ENCODE peak calls at places on chromosome 6, in seven cellular contexts. F is H1, T is K562, S is GM12892, B is SK-N-SH, K is HepG2, N is GM12878. X is an unnamed sample.

GRCh38 chr6:109961666-109962065 is 16.4 kb upstream of the GPR6 start:
- DNase-seq in F (no peak), T (no peak), S (no peak), B (no peak), K (no peak), N (no peak), X (no peak)

GRCh38 chr6:4313044-4313686 is 177.8 kb upstream of the ECI2 start:
- DNase-seq in F (no peak), T (no peak), S (no peak), B (no peak), K (no peak), N (no peak), X (no peak)

GRCh38 chr6:55825402-55826051 is 49.9 kb downstream of the BMP5 start:
- DNase-seq in F (no peak), T (no peak), S (no peak), B (no peak), K (no peak), N (no peak), X (no peak)

GRCh38 chr6:106883808-106884262 is 90.7 kb downstream of the CD24 start:
- DNase-seq in F (no peak), T (no peak), S (no peak), B (peak), K (peak), N (no peak), X (no peak)

GRCh38 chr6:90179190-90180169 is 117.2 kb downstream of the BACH2 start:
- DNase-seq in F (no peak), T (no peak), S (no peak), B (no peak), K (no peak), N (no peak), X (no peak)

GRCh38 chr6:148347076-148348054 is 4.7 kb downstream of the SASH1 start:
- DNase-seq in F (no peak), T (no peak), S (no peak), B (no peak), K (no peak), N (no peak), X (no peak)

GRCh38 chr6:104613416-104614001 is 246.2 kb downstream of the HACE1 start:
- DNase-seq in F (no peak), T (no peak), S (no peak), B (no peak), K (peak), N (no peak), X (no peak)

GRCh38 chr6:168956884-168957730 is 296.5 kb downstream of the THBS2 start:
- DNase-seq in F (peak), T (peak), S (no peak), B (peak), K (peak), N (no peak), X (peak)

GRCh38 chr6:109440325-109441068 is at the start of the genes PPIL6 and SMPD2:
- DNase-seq in F (peak), T (peak), S (peak), B (peak), K (peak), N (no peak), X (peak)

GRCh38 chr6:37021356-37022129 is 16.1 kb downstream of the FGD2 start:
- DNase-seq in F (no peak), T (no peak), S (no peak), B (no peak), K (peak), N (no peak), X (no peak)

GRCh38 chr6:30726506-30727413 is 6.6 kb downstream of the TUBB start:
- DNase-seq in F (no peak), T (no peak), S (no peak), B (no peak), K (no peak), N (no peak), X (no peak)

GRCh38 chr6:136628996-136629395 is 78.8 kb upstream of the MAP7 start:
- DNase-seq in F (no peak), T (no peak), S (no peak), B (no peak), K (no peak), N (no peak), X (no peak)

GRCh38 chr6:90982581-90982980 is 395.7 kb upstream of the MAP3K7 start:
- DNase-seq in F (no peak), T (no peak), S (no peak), B (no peak), K (no peak), N (no peak), X (no peak)

GRCh38 chr6:129852257-129852858 is 8.8 kb downstream of the TMEM244 start:
- DNase-seq in F (no peak), T (peak), S (no peak), B (no peak), K (peak), N (no peak), X (no peak)

GRCh38 chr6:105896821-105897095 is 189.4 kb upstream of the PRDM1 start:
- DNase-seq in F (no peak), T (peak), S (no peak), B (no peak), K (peak), N (no peak), X (no peak)

GRCh38 chr6:22149081-22149480 is 147.8 kb downstream of the PRL start:
- DNase-seq in F (no peak), T (no peak), S (no peak), B (peak), K (no peak), N (no peak), X (no peak)
- TF ChIP-seq TAF1 in F (no peak), T (no peak), S (no peak), B (no peak), K (no peak), N (no peak), X (no peak)

DNA sequence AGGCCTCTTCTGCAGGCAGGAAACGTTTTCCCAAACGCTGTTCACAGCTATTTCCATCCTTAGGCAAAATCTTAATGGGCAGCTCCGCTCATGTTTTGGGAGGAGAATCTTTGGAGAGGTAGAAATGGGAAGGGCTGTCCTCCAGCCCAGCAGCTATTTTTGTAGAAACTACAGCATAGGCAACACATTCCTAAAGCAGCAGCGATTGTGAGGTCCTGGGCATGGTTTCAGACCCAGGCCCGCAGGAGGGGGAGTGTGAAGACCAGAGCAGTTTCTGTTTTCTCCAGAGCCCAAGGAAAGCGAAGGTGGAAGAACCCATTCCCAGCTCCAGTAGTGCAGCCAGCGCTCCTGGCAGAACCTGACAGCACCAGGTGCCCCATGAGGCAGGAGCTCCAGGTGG is 8.4 kb downstream of the LY86 start:
- DNase-seq in F (no peak), T (no peak), S (no peak), B (no peak), K (no peak), N (no peak), X (no peak)
- TF ChIP-seq TAF1 in F (no peak), T (no peak), S (no peak), B (no peak), K (no peak), N (no peak), X (no peak)

DNA sequence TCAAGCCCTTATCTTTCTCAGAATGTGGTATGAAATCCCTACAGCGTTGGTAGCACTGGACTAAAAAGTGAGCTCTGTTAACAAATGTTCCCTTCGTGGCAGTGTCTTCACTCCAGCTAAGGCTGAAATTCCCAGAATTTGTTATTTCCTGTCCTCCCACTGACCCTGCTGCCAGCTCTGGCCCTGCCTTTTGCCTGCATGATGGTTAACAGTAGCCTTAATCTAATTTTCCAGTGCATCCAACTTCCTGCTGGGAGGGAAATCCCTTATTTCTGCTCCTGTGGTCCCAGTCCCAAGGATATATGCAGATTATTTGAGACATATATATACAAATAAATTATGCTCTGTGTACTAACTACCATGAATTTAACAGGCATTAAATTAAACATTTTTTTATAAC is 157.2 kb upstream of the CARMIL1 start:
- DNase-seq in F (no peak), T (no peak), S (no peak), B (peak), K (no peak), N (no peak), X (no peak)
- TF ChIP-seq TAF1 in F (no peak), T (no peak), S (no peak), B (no peak), K (no peak), N (no peak), X (no peak)

GRCh38 chr6:139518556-139519091 is 144.2 kb upstream of the CITED2 start:
- DNase-seq in F (no peak), T (peak), S (no peak), B (no peak), K (no peak), N (no peak), X (no peak)

GRCh38 chr6:139519097-139519496 is 144.6 kb upstream of the CITED2 start:
- DNase-seq in F (no peak), T (no peak), S (no peak), B (no peak), K (no peak), N (no peak), X (no peak)

GRCh38 chr6:139519571-139520031 is 145.2 kb upstream of the CITED2 start:
- DNase-seq in F (no peak), T (no peak), S (no peak), B (no peak), K (no peak), N (no peak), X (no peak)

GRCh38 chr6:139514819-139515218 is 140.4 kb upstream of the CITED2 start:
- DNase-seq in F (no peak), T (no peak), S (no peak), B (no peak), K (no peak), N (no peak), X (no peak)

DNA sequence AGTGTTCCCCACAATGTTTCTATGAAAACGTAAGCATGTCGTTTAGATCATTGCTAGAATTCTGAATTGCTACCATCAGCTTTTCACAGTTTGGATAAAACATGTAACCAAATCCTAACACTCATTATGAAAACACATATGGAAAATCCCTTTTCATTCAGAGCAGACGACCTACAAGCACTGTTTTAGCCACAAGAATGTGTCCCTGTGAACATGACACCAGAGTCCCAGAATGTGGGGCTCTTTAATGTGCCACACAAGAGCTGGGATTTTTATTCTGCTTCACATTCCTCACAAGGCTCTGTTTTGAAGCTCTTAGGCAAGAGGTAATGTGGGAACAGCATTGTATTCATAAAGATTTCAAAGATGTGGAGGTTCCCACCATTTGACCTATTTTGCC is 141.1 kb upstream of the CITED2 start:
- DNase-seq in F (no peak), T (no peak), S (no peak), B (no peak), K (peak), N (no peak), X (no peak)
- TF ChIP-seq TAF1 in F (no peak), T (no peak), S (no peak), B (no peak), K (no peak), N (no peak), X (no peak)

GRCh38 chr6:118597636-118598035 is 49.5 kb downstream of the PLN start:
- DNase-seq in F (no peak), T (no peak), S (no peak), B (no peak), K (no peak), N (no peak), X (no peak)
- TF ChIP-seq TAF1 in F (no peak), T (no peak), S (no peak), B (no peak), K (no peak), N (no peak), X (no peak)